ENCODE peak calls at places on chromosomes 6 and 20, in five cellular contexts. One of them, this sample, is unnamed.

GRCh38 chr6:159309723-159310122 is 140.5 kb downstream of the FNDC1 start:
- DNase-seq in NCI-H446: no peak
- DNase-seq in ovary: no peak
- DNase-seq in mesothelial cell of epicardium: no peak
- DNase-seq in NB4: no peak
- DNase-seq in this sample: no peak

GRCh38 chr6:9062581-9062980 is 627.2 kb upstream of the SLC35B3 start:
- DNase-seq in NCI-H446: no peak
- DNase-seq in ovary: no peak
- DNase-seq in mesothelial cell of epicardium: no peak
- DNase-seq in NB4: no peak
- DNase-seq in this sample: no peak

GRCh38 chr6:6711832-6712231 is 123.3 kb downstream of the LY86 start:
- DNase-seq in NCI-H446: no peak
- DNase-seq in ovary: no peak
- DNase-seq in mesothelial cell of epicardium: no peak
- DNase-seq in NB4: peak
- DNase-seq in this sample: no peak

GRCh38 chr6:110528930-110529325 is 52.5 kb upstream of the SLC22A16 start:
- DNase-seq in NCI-H446: no peak
- DNase-seq in ovary: no peak
- DNase-seq in mesothelial cell of epicardium: no peak
- DNase-seq in NB4: peak
- DNase-seq in this sample: no peak

GRCh38 chr6:3690506-3690905 is 61.0 kb downstream of the PXDC1 start:
- DNase-seq in NCI-H446: no peak
- DNase-seq in ovary: no peak
- DNase-seq in mesothelial cell of epicardium: no peak
- DNase-seq in NB4: no peak
- DNase-seq in this sample: no peak

GRCh38 chr6:3718407-3718806 is 33.1 kb downstream of the PXDC1 start:
- DNase-seq in NCI-H446: no peak
- DNase-seq in ovary: no peak
- DNase-seq in mesothelial cell of epicardium: no peak
- DNase-seq in NB4: no peak
- DNase-seq in this sample: no peak

GRCh38 chr6:154932562-154933027 is 62.5 kb upstream of the TIAM2 start:
- DNase-seq in NCI-H446: no peak
- DNase-seq in ovary: no peak
- DNase-seq in mesothelial cell of epicardium: no peak
- DNase-seq in NB4: peak
- DNase-seq in this sample: no peak

GRCh38 chr6:53238311-53238710 is 89.7 kb upstream of the GCM1 start:
- DNase-seq in NCI-H446: no peak
- DNase-seq in ovary: no peak
- DNase-seq in mesothelial cell of epicardium: no peak
- DNase-seq in NB4: no peak
- DNase-seq in this sample: no peak

GRCh38 chr20:36102809-36103596 is 51.5 kb upstream of the EPB41L1 start:
- DNase-seq in NCI-H446: no peak
- DNase-seq in ovary: no peak
- DNase-seq in mesothelial cell of epicardium: no peak
- DNase-seq in NB4: no peak
- DNase-seq in this sample: no peak

GRCh38 chr6:135002229-135002844 is 52.3 kb downstream of the HBS1L start:
- DNase-seq in NCI-H446: peak
- DNase-seq in ovary: no peak
- DNase-seq in mesothelial cell of epicardium: no peak
- DNase-seq in NB4: peak
- DNase-seq in this sample: no peak

GRCh38 chr20:43911066-43911465 is 3.6 kb upstream of the TOX2 start:
- DNase-seq in NCI-H446: no peak
- DNase-seq in ovary: no peak
- DNase-seq in mesothelial cell of epicardium: no peak
- DNase-seq in NB4: peak
- DNase-seq in this sample: no peak

GRCh38 chr20:44026932-44027685 is 112.5 kb downstream of the TOX2 start:
- DNase-seq in NCI-H446: no peak
- DNase-seq in ovary: no peak
- DNase-seq in mesothelial cell of epicardium: no peak
- DNase-seq in NB4: no peak
- DNase-seq in this sample: no peak

GRCh38 chr6:31038559-31038958 is 28.3 kb downstream of the MUC22 start:
- DNase-seq in NCI-H446: no peak
- DNase-seq in ovary: no peak
- DNase-seq in mesothelial cell of epicardium: no peak
- DNase-seq in NB4: no peak
- DNase-seq in this sample: no peak

This sample was measured in left ventricle myocardium superior.